ENCODE peak calls at places on chromosomes 12 and 14, in six cellular contexts. X, A, C, T, W and U are unnamed samples.
A peak's percentile ranks its signal among the peaks of the same experiment; 100 is the strongest.

GRCh38 chr12:127485528-127485927 is 781.4 kb upstream of the TMEM132C start:
- DNase-seq in X (peak; percentile 24), A (peak; percentile 59), C (no peak), T (peak; percentile 69), W (no peak), U (peak; percentile 12)

GRCh38 chr12:57152408-57153038 is 5.1 kb upstream of the LRP1-AS start:
- DNase-seq in X (no peak), A (no peak), C (peak; percentile 28), T (peak; percentile 63), W (no peak), U (peak; percentile 58)

GRCh38 chr12:44874981-44875416 is 1.1 kb downstream of the NELL2 start:
- DNase-seq in X (peak; percentile 2), A (no peak), C (no peak), T (no peak), W (no peak), U (no peak)

GRCh38 chr14:53043107-53043704 is 92.4 kb upstream of the FERMT2 start:
- DNase-seq in X (no peak), A (no peak), C (no peak), T (no peak), W (no peak), U (no peak)

GRCh38 chr12:68981536-68981935 is 48.6 kb upstream of the CPM start:
- DNase-seq in X (no peak), A (no peak), C (no peak), T (no peak), W (no peak), U (no peak)

GRCh38 chr14:95535226-95536021 is 574 bp downstream of the GLRX5 start:
- DNase-seq in X (no peak), A (no peak), C (no peak), T (no peak), W (no peak), U (no peak)

GRCh38 chr12:25256826-25257225 is 6.1 kb upstream of the KRAS start:
- DNase-seq in X (no peak), A (no peak), C (no peak), T (no peak), W (no peak), U (no peak)

GRCh38 chr12:68964013-68964412 is 31.0 kb upstream of the CPM start:
- DNase-seq in X (no peak), A (no peak), C (no peak), T (no peak), W (no peak), U (no peak)

GRCh38 chr12:121992059-121992879 is 29.4 kb upstream of the BCL7A start:
- DNase-seq in X (peak; percentile 91), A (peak; percentile 94), C (peak; percentile 21), T (peak; percentile 93), W (no peak), U (peak; percentile 70)

GRCh38 chr14:60514378-60515243 is 5.7 kb downstream of the SIX6 start:
- DNase-seq in X (peak; percentile 51), A (no peak), C (no peak), T (no peak), W (no peak), U (peak; percentile 5)

GRCh38 chr12:75632452-75632851 is 121.0 kb upstream of the KRR1 start:
- DNase-seq in X (no peak), A (no peak), C (no peak), T (peak; percentile 24), W (no peak), U (no peak)

GRCh38 chr12:57836442-57837375 is 9.8 kb downstream of the CTDSP2 start:
- DNase-seq in X (no peak), A (no peak), C (peak; percentile 48), T (peak; percentile 66), W (no peak), U (no peak)

GRCh38 chr12:42846782-42847181 is 257.2 kb upstream of the PRICKLE1 start:
- DNase-seq in X (no peak), A (no peak), C (no peak), T (no peak), W (no peak), U (no peak)

GRCh38 chr14:90785474-90785873 is 30.8 kb downstream of the TTC7B start:
- DNase-seq in X (peak; percentile 49), A (no peak), C (peak; percentile 61), T (no peak), W (no peak), U (no peak)

GRCh38 chr12:117854339-117855012 is 114.3 kb downstream of the KSR2 start:
- DNase-seq in X (peak; percentile 84), A (no peak), C (no peak), T (no peak), W (no peak), U (no peak)

GRCh38 chr14:67820428-67820881 is 876 bp downstream of the RAD51B start:
- DNase-seq in X (peak; percentile 21), A (peak; percentile 15), C (no peak), T (no peak), W (no peak), U (peak; percentile 39)

GRCh38 chr12:127145929-127146789 is 1120.8 kb upstream of the TMEM132C start:
- DNase-seq in X (peak; percentile 86), A (no peak), C (peak; percentile 64), T (no peak), W (peak; percentile 51), U (no peak)

GRCh38 chr12:39230086-39230485 is 212.8 kb downstream of the KIF21A start:
- DNase-seq in X (peak; percentile 12), A (no peak), C (no peak), T (no peak), W (no peak), U (peak; percentile 18)

GRCh38 chr14:103002578-103003350 is 54.6 kb downstream of the CDC42BPB start:
- DNase-seq in X (peak; percentile 27), A (no peak), C (no peak), T (no peak), W (no peak), U (no peak)

GRCh38 chr12:55829967-55830600 is 697 bp upstream of the DNAJC14 start:
- DNase-seq in X (peak; percentile 23), A (no peak), C (peak; percentile 82), T (no peak), W (no peak), U (no peak)

GRCh38 chr14:104794641-104795467 is 694 bp downstream of the AKT1 start:
- DNase-seq in X (no peak), A (no peak), C (no peak), T (no peak), W (no peak), U (no peak)

GRCh38 chr12:29695026-29695425 is 88.7 kb downstream of the TMTC1 start:
- DNase-seq in X (no peak), A (no peak), C (no peak), T (no peak), W (no peak), U (no peak)

GRCh38 chr12:64894827-64895475 is 70.5 kb downstream of the TBC1D30 start:
- DNase-seq in X (no peak), A (no peak), C (no peak), T (no peak), W (no peak), U (no peak)

GRCh38 chr14:95533391-95533821 is 1.4 kb upstream of the GLRX5 start:
- DNase-seq in X (peak; percentile 20), A (no peak), C (no peak), T (no peak), W (no peak), U (no peak)